ENCODE peak calls at places on chromosomes 11 and 22, in four cellular contexts. U, P, S and I are unnamed samples. For H3K4me1, the result is how much of the 10 kb centered on the place peaks cover.

GRCh38 chr11:326842-327580 is 6.4 kb upstream of the IFITM3 start:
- DNase-seq in U (no peak), P (peak), S (peak), I (no peak)

GRCh38 chr11:48001438-48002021 is 21.2 kb downstream of the PTPRJ start:
- DNase-seq in U (no peak), P (no peak), S (no peak), I (no peak)

GRCh38 chr22:21568207-21569075 is 927 bp downstream of the UBE2L3 start:
- DNase-seq in U (no peak), P (no peak), S (no peak), I (peak)

GRCh38 chr11:2540521-2541320 is 95.9 kb downstream of the KCNQ1 start:
- DNase-seq in U (no peak), P (no peak), S (no peak), I (peak)

GRCh38 chr11:125951731-125952130 is 5.9 kb downstream of the VSIG10L2 start:
- DNase-seq in U (no peak), P (no peak), S (no peak), I (peak)

GRCh38 chr11:19820100-19820499 is 107.5 kb downstream of the NAV2 start:
- DNase-seq in U (no peak), P (no peak), S (no peak), I (no peak)

GRCh38 chr11:21625982-21626381 is 566.9 kb upstream of the ANO5 start:
- DNase-seq in U (peak), P (peak), S (no peak), I (no peak)

GRCh38 chr11:133681901-133682300 is 149.6 kb upstream of the OPCML start:
- DNase-seq in U (no peak), P (no peak), S (no peak), I (no peak)

GRCh38 chr11:4606231-4607015 is 1.6 kb downstream of the TRIM68 start:
- DNase-seq in U (no peak), P (no peak), S (no peak), I (no peak)

GRCh38 chr11:50275133-50275532 is 242.5 kb downstream of the OR4C45 start:
- DNase-seq in U (no peak), P (no peak), S (no peak), I (no peak)

GRCh38 chr11:65426839-65427690 is 4.5 kb downstream of the NEAT1 start:
- DNase-seq in U (no peak), P (peak), S (no peak), I (no peak)

GRCh38 chr22:47872761-47873535 is 1110.5 kb downstream of the TBC1D22A start:
- DNase-seq in U (no peak), P (no peak), S (no peak), I (no peak)

GRCh38 chr11:34250732-34251639 is 106.8 kb downstream of the ABTB2 start:
- DNase-seq in U (peak), P (peak), S (no peak), I (peak)

GRCh38 chr11:127070808-127071207 is 70.2 kb upstream of the KIRREL3 start:
- DNase-seq in U (no peak), P (peak), S (no peak), I (no peak)

GRCh38 chr11:14270690-14271542 is 88.1 kb downstream of the RRAS2 start:
- DNase-seq in U (no peak), P (no peak), S (no peak), I (no peak)

GRCh38 chr11:1696608-1697570 is at the start of gene KRTAP5-6:
- DNase-seq in U (no peak), P (no peak), S (no peak), I (no peak)

GRCh38 chr11:359181-359714 is 10.1 kb upstream of the B4GALNT4 start:
- DNase-seq in U (peak), P (no peak), S (no peak), I (no peak)

GRCh38 chr22:50696251-50696798 is 23.7 kb downstream of the SHANK3 start:
- DNase-seq in U (peak), P (no peak), S (no peak), I (peak)

GRCh38 chr11:12089473-12089872 is 20.9 kb upstream of the MICAL2 start:
- DNase-seq in U (peak), P (no peak), S (no peak), I (no peak)

GRCh38 chr11:61567286-61568061 is 13.4 kb downstream of the SYT7 start:
- DNase-seq in U (peak), P (peak), S (peak), I (no peak)

GRCh38 chr11:56394381-56394780 is 18.1 kb upstream of the OR5AL1 start:
- DNase-seq in U (no peak), P (no peak), S (no peak), I (no peak)

DNA sequence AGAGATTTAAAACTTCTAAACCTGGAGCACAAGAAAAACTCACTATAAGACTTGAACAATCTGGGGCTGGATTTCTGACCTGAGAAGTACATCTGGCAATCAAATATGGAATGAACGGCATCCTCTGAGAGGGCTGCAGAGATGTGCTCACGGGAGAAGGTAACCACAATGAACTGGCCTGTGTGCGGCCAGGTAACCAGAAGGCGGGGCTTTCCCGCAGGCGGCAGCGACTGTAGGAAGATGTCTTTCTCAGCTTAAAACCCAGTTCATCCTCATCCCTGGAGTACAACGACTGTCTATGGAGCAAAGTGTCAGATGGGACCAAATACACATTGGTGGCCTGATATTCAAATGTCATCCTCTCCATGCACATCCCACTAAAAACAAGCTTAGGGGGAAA is 24.5 kb downstream of the MICAL3 start:
- DNase-seq in U (peak), P (no peak), S (no peak), I (no peak)
- H3K4me1 ChIP-seq in U (under half), P (under half), S (under half), I (under half)

DNA sequence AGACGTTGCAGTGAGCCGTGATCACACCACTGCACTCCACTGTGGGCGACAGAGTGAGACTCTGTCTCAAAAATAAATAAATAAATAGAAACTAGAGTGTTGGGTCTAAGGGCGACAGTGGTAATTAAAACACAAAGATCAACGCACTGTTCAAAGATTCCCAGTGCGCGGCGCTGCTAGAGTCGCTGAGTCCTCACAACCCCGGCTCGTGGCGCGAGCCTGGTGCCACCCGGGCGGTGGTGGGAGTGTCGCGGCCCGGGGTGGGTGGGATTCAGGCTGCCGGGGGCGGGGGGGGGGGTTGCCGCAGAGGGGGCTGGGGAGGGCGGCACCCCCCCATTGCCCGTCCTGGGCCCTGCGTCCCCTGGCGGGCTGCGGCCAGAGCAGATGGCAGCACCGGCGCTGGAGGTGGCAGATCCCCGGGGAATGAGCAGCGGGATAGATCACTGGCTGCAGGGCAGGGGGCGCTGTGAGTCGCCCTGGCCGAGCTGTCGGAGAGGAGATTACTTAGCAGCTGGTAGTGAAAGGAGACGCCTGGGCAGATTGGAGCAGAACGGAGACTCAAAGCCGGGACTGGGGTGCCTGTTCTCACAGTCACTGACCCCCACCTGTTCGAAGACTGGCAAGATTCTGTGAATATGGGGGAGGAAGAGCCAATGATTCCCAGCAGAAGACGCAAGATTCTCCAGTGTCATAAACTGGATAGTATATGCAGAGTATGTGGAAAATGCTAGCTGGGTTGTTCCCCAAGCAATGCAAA is 30.2 kb upstream of the APOBEC3A start:
- DNase-seq in U (no peak), P (peak), S (peak), I (peak)
- TF ChIP-seq CTCF in U (peak), P (peak), S (peak), I (peak)

GRCh38 chr22:42160830-42161696 is 30.5 kb upstream of the CYP2D6 start:
- DNase-seq in U (no peak), P (no peak), S (no peak), I (no peak)
- H3K4me3 ChIP-seq in U (no peak), P (no peak), S (no peak), I (no peak)

GRCh38 chr22:41260871-41261270 is 20.1 kb upstream of the CHADL start:
- DNase-seq in U (no peak), P (peak), S (no peak), I (no peak)
- H3K4me1 ChIP-seq in U (under half), P (under half), S (under half), I (under half)

GRCh38 chr11:39078465-39078864 is 2381.0 kb downstream of the LRRC4C start:
- DNase-seq in U (no peak), P (no peak), S (no peak), I (no peak)
- TF ChIP-seq CTCF in U (no peak), P (no peak), S (no peak), I (no peak)